ENCODE peak calls at places on chromosomes 16 and 17, in six cellular contexts. J is omental fat pad, M is AG04449, U is nephron progenitor cell, V is GM12865, I is stomach. L is an unnamed sample.

GRCh38 chr17:44602390-44602789 is 45.1 kb downstream of the FZD2 start:
- DNase-seq in J (no peak), V (no peak), M (no peak), I (peak), U (no peak), L (no peak)

GRCh38 chr17:42853968-42854790 is 3.2 kb downstream of the AOC3 start:
- DNase-seq in U (no peak), J (no peak), I (no peak), V (no peak), M (no peak), L (no peak)

GRCh38 chr17:8835631-8836364 is 31.7 kb downstream of the PIK3R6 start:
- DNase-seq in U (no peak), I (no peak), M (no peak), J (no peak), V (no peak), L (no peak)

GRCh38 chr16:10577305-10578202 is 2.8 kb downstream of the EMP2 start:
- DNase-seq in U (peak), V (no peak), M (peak), I (no peak), J (no peak), L (no peak)

GRCh38 chr17:63126607-63127006 is 160.6 kb downstream of the TANC2 start:
- DNase-seq in U (no peak), I (no peak), M (no peak), V (no peak), J (no peak), L (no peak)

GRCh38 chr16:9225527-9226316 is 134.3 kb downstream of the HAPSTR1 start:
- DNase-seq in U (no peak), I (no peak), J (no peak), M (no peak), V (peak), L (peak)

GRCh38 chr17:50274142-50274944 is at the start of gene TMEM92:
- DNase-seq in J (no peak), V (no peak), U (peak), I (peak), M (no peak), L (peak)

GRCh38 chr17:259341-259976 is 78.0 kb upstream of the DOC2B start:
- DNase-seq in I (peak), M (no peak), J (no peak), V (no peak), U (no peak), L (no peak)

GRCh38 chr16:70808371-70808770 is 7.4 kb upstream of the VAC14 start:
- DNase-seq in J (no peak), M (no peak), U (no peak), I (no peak), V (no peak), L (no peak)

GRCh38 chr17:37489197-37490001 is at the start of gene DUSP14:
- DNase-seq in J (no peak), I (peak), M (no peak), V (peak), U (peak), L (peak)

GRCh38 chr16:59941581-59941980 is 1207.5 kb upstream of the GOT2 start:
- DNase-seq in M (no peak), I (no peak), V (no peak), U (no peak), J (no peak), L (no peak)

GRCh38 chr17:38747385-38748328 is 479 bp downstream of the PCGF2 start:
- DNase-seq in V (peak), U (peak), M (no peak), I (no peak), J (no peak), L (peak)

GRCh38 chr17:48555183-48555615 is 10.3 kb upstream of the HOXB2 start:
- DNase-seq in M (peak), U (no peak), J (no peak), I (no peak), V (peak), L (peak)

GRCh38 chr17:45791935-45792334 is 7.8 kb downstream of the CRHR1 start:
- DNase-seq in J (no peak), M (no peak), U (no peak), I (peak), V (no peak), L (no peak)

GRCh38 chr16:90027611-90028010 is 8.4 kb upstream of the DBNDD1 start:
- DNase-seq in M (no peak), V (no peak), I (no peak), U (no peak), J (no peak), L (no peak)

GRCh38 chr16:3949946-3950342 is 69.4 kb upstream of the CREBBP start:
- DNase-seq in J (no peak), V (no peak), U (no peak), M (no peak), I (no peak), L (no peak)

GRCh38 chr16:50313596-50314483 is 47.5 kb downstream of the ADCY7 start:
- DNase-seq in J (no peak), U (no peak), M (no peak), I (peak), V (no peak), L (peak)

DNA sequence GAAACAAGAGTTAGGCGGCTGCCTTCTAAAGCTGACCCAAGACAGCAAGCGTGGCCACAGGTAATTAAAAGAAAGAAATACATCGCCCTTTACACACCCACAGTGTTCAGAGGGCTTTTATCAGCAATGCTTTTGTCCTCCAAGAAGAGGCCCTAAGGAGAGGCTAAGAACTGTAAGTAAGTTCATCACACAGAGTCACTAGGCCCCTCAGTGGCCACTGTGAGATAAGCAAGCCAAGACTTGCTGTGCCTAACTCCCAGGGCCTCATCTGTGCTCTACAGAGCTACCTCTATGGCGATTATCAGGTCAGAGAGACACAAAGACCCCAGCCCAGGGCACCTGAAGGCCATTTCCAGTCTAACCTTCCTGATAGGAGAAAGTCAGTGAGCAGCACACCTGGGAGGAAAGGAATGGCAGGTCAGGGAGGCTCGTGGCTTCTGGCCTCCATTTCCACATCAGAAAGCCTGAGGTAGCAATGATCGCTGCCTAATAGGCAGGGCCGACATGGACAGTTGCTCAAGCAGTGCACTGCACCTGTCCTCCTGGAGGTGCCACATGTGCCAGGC is 545.2 kb upstream of the CDH11 start:
- DNase-seq in J (no peak), U (no peak), M (peak), V (no peak), I (no peak), L (no peak)
- TF ChIP-seq CTCF in J (no peak), U (peak), M (peak), V (no peak), I (no peak), L (no peak)

GRCh38 chr17:83175551-83176271 is 96.3 kb downstream of the METRNL start:
- DNase-seq in I (no peak), M (no peak), V (peak), J (no peak), U (peak), L (no peak)

GRCh38 chr17:83173180-83173996 is 94.0 kb downstream of the METRNL start:
- DNase-seq in I (no peak), U (peak), V (no peak), J (no peak), M (no peak), L (no peak)

GRCh38 chr17:83176272-83176955 is 97.0 kb downstream of the METRNL start:
- DNase-seq in U (peak), J (no peak), I (no peak), M (no peak), V (peak), L (no peak)

GRCh38 chr17:83173997-83174858 is 94.8 kb downstream of the METRNL start:
- DNase-seq in M (no peak), J (no peak), U (peak), V (peak), I (no peak), L (peak)

DNA sequence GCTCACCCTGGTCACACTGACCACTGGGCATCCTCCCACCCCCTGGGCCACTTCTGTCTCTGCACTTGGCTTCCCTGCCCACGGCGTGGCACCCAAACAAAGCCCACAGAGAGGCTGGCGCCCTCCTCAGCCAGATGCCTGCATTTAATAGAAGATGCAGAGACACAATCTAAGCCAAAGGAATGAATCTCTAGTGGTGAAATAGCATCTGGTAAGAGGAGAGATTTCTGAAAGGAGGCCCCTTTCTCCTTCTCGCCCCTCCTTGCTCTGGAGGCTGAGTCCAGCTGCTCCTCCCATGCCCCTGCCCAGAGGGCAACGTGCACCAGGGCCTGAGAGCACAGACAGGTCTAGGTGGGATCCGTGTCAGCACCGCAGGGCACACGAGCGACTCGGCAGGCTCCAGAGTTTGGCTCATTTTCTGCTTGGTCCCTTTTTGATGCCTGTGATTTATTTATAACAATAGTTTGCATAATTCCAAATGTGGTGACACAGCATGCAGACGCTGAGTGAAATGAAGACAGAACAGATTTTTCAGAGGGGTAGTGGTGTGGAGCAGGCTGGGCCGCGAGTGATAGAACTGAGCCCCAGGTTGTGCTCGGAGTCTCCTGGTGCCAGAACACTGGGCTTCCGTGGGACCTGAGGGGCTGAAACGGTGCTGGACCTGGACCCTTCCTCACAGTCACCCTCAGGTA is 95.6 kb downstream of the METRNL start:
- DNase-seq in U (peak), V (peak), J (no peak), M (no peak), I (no peak), L (peak)
- TF ChIP-seq CTCF in U (no peak), V (no peak), J (no peak), M (no peak), I (no peak), L (peak)

DNA sequence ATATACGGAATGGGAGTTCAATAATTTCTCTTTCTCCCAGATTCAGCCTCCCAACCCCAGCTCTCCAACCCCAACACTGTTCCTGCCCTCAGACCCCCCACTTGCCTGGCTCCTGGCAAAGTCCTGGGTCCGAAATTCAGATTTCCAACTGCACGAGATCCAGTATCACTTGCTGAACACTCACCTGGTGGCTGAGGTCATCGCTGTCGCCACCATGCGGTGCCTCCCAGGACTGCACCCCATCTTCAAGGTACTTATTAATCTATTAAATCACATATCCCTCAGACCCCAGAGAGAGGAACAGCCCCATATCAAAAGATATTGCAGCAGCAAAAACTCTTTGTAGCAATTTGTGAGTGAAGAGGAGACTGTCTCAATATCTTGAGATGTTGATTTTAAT is 5.7 kb downstream of the ALOX12 start:
- DNase-seq in I (no peak), U (peak), V (peak), M (no peak), J (no peak), L (no peak)
- TF ChIP-seq CTCF in I (no peak), U (peak), V (peak), M (peak), J (no peak), L (peak)

GRCh38 chr16:46689492-46690280 is at the start of gene ORC6:
- DNase-seq in U (peak), J (peak), I (peak), M (peak), V (peak), L (peak)
- TF ChIP-seq CTCF in U (peak), J (no peak), I (no peak), M (peak), V (peak), L (peak)

GRCh38 chr17:28160610-28161009 is 118.1 kb downstream of the NLK start:
- DNase-seq in I (no peak), U (no peak), V (no peak), J (no peak), M (no peak), L (no peak)
- TF ChIP-seq CTCF in I (no peak), U (no peak), V (no peak), J (no peak), M (no peak), L (no peak)

DNA sequence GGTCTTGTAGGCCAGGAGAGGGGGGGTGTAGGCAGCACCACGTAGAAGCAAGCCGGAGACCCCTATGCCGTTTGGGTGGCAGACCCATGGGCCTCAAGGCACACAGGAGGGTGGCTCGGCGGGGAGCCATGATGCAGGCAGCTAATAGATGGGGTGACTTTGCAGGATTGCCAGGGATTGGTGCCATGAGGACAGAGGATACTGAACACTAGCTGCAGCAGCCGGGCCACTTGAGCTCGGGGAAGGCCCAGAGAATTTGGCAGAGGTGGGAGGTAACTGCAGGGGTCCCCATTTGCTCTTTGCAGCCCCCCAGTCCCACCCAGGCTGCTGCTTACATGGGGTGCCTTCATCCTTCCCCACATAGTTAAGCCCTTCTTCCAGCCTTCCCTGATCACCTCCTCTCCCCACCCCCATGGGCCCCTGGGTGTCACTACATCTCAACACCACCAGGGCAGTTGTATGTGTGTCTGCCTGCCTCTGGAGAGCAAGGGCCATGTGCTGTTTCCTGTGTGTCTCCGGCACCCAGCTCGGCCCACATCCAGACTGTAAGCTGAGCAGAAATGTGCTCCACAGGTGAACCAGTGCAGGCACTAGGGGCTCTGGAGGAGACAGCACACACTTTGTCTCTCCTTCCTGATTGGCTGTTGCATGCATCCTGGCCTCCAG is 52.1 kb downstream of the SREBF1 start:
- DNase-seq in M (no peak), V (peak), J (no peak), U (no peak), I (peak), L (no peak)
- TF ChIP-seq CTCF in M (peak), V (no peak), J (no peak), U (no peak), I (no peak), L (no peak)

DNA sequence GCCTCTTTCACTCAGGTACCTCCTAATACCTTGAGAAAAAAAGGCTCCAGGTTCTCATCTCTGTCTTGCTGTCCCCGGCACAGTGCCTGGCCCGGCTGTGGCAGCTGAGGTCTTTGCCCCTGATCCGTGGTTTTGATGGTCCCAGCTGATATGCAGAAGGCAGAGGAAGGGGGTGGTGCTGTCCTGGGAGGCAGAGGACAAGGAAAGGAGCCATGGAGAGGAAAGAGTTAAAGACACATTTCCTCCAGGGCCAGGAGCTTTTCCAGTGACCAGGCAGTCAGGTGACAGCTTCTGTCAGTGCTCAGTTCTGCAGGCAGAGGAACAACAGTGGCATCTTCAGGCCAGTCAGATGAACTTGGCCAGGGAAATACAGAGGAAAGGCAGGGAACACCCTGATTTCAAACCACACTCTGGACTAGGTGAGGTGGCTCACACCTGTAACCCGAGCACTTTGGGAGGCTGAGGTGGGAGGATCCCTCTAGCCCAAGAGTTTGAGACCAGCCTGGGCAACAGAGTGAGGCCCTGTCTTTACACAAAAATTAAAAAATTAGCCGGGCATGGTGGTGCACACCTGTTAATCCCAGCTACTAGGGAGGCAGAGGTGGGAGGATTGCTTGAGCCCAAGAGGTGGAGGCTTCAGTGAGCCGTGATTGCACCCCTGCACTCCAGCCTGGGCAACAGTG is 3.3 kb upstream of the COG1 start:
- DNase-seq in I (peak), J (no peak), M (no peak), V (peak), U (peak), L (peak)
- TF ChIP-seq CTCF in I (no peak), J (no peak), M (peak), V (peak), U (peak), L (peak)

GRCh38 chr16:27995378-27995777 is 68.1 kb downstream of the GSG1L start:
- DNase-seq in I (no peak), M (no peak), V (no peak), J (no peak), U (no peak), L (no peak)
- TF ChIP-seq CTCF in I (no peak), M (no peak), V (no peak), J (no peak), U (no peak), L (no peak)

DNA sequence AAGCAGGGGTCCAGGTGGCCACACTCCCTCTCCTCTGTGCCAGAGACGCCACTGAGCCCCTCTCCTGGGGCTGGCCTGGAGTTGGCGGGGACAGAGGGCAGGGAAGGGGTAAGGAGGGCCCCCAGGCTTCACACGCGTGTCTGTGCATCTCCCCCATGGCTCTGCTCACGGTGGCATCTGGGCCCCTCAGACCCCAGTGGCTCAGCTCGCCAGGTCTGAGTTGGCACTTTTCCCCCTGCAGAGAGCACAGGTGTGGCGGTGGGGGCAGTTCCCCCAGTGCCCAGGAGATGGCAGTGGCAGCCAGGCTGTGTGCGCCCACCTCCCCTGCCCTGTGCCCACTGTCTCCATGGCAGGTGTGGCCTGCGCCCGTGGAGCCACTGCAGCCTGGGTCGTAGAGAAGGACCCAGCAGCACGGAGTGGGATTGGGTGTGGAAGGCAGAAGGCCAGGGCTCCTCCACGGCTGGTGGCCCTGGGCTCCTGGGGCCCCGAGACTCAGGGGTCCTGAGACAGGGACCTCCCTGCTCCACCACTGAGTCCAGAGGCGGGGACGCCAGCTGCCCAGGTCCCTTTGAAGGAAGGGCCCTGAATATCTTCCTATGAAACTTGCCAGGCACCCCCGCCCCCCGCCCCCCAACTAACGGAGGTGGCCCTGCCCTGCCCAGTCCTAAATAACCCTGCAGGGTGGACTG is 4.3 kb upstream of the APRT start:
- DNase-seq in J (no peak), I (peak), M (no peak), V (peak), U (peak), L (peak)
- TF ChIP-seq CTCF in J (no peak), I (no peak), M (peak), V (peak), U (peak), L (peak)

L was measured in GM13977.